ENCODE peak calls at places on chromosomes 6 and 20, in five cellular contexts. One of them, this sample, is unnamed.
A peak's percentile ranks its signal among the peaks of the same experiment; 100 is the strongest.

GRCh38 chr20:33947709-33948295 is 45.9 kb upstream of the RALY start:
- DNase-seq in nephron progenitor cell: peak; percentile 14
- DNase-seq in OCI-LY7: peak; percentile 87
- DNase-seq in foreskin fibroblast: no peak
- DNase-seq in Panc1: peak; percentile 5
- DNase-seq in this sample: peak; percentile 27

GRCh38 chr6:47414517-47415167 is 62.9 kb upstream of the CD2AP start:
- DNase-seq in nephron progenitor cell: no peak
- DNase-seq in OCI-LY7: peak; percentile 60
- DNase-seq in foreskin fibroblast: peak; percentile 16
- DNase-seq in Panc1: peak; percentile 18
- DNase-seq in this sample: peak; percentile 48

GRCh38 chr20:63977392-63978276 is 1.8 kb downstream of the SAMD10 start:
- DNase-seq in nephron progenitor cell: no peak
- DNase-seq in OCI-LY7: no peak
- DNase-seq in foreskin fibroblast: no peak
- DNase-seq in Panc1: no peak
- DNase-seq in this sample: peak; percentile 88

GRCh38 chr20:8121666-8122065 is 10.4 kb upstream of the PLCB1 start:
- DNase-seq in nephron progenitor cell: no peak
- DNase-seq in OCI-LY7: no peak
- DNase-seq in foreskin fibroblast: no peak
- DNase-seq in Panc1: no peak
- DNase-seq in this sample: no peak

GRCh38 chr6:156886409-156886808 is 109.2 kb downstream of the ARID1B start:
- DNase-seq in nephron progenitor cell: no peak
- DNase-seq in OCI-LY7: peak; percentile 60
- DNase-seq in foreskin fibroblast: no peak
- DNase-seq in Panc1: no peak
- DNase-seq in this sample: no peak

GRCh38 chr20:56003111-56003800 is 2.1 kb downstream of the CBLN4 start:
- DNase-seq in nephron progenitor cell: no peak
- DNase-seq in OCI-LY7: no peak
- DNase-seq in foreskin fibroblast: no peak
- DNase-seq in Panc1: no peak
- DNase-seq in this sample: no peak

GRCh38 chr6:119881416-119881815 is 531.9 kb upstream of the MAN1A1 start:
- DNase-seq in nephron progenitor cell: no peak
- DNase-seq in OCI-LY7: no peak
- DNase-seq in foreskin fibroblast: peak; percentile 9
- DNase-seq in Panc1: no peak
- DNase-seq in this sample: no peak

GRCh38 chr6:74222768-74223321 is 526.8 kb downstream of the CD109 start:
- DNase-seq in nephron progenitor cell: no peak
- DNase-seq in OCI-LY7: no peak
- DNase-seq in foreskin fibroblast: no peak
- DNase-seq in Panc1: no peak
- DNase-seq in this sample: peak; percentile 89

GRCh38 chr20:11581271-11581670 is 336.4 kb upstream of the BTBD3 start:
- DNase-seq in nephron progenitor cell: no peak
- DNase-seq in OCI-LY7: no peak
- DNase-seq in foreskin fibroblast: no peak
- DNase-seq in Panc1: no peak
- DNase-seq in this sample: no peak

GRCh38 chr6:143450453-143451362 is at the start of the genes ADAT2 and PEX3:
- DNase-seq in nephron progenitor cell: peak; percentile 93
- DNase-seq in OCI-LY7: peak; percentile 95
- DNase-seq in foreskin fibroblast: peak; percentile 95
- DNase-seq in Panc1: peak; percentile 55
- DNase-seq in this sample: peak; percentile 92

GRCh38 chr6:38715016-38715809 is at the start of gene DNAH8:
- DNase-seq in nephron progenitor cell: peak; percentile 27
- DNase-seq in OCI-LY7: no peak
- DNase-seq in foreskin fibroblast: no peak
- DNase-seq in Panc1: no peak
- DNase-seq in this sample: no peak

GRCh38 chr6:30037182-30037788 is 23.8 kb upstream of the POLR1H start:
- DNase-seq in nephron progenitor cell: no peak
- DNase-seq in OCI-LY7: peak; percentile 35
- DNase-seq in foreskin fibroblast: no peak
- DNase-seq in Panc1: no peak
- DNase-seq in this sample: peak; percentile 17

GRCh38 chr20:61860588-61860987 is 205.1 kb downstream of the TAF4 start:
- DNase-seq in nephron progenitor cell: no peak
- DNase-seq in OCI-LY7: no peak
- DNase-seq in foreskin fibroblast: no peak
- DNase-seq in Panc1: no peak
- DNase-seq in this sample: no peak
- TF ChIP-seq CTCF in nephron progenitor cell: no peak
- TF ChIP-seq CTCF in OCI-LY7: no peak
- TF ChIP-seq CTCF in foreskin fibroblast: no peak
- TF ChIP-seq CTCF in Panc1: no peak
- TF ChIP-seq CTCF in this sample: no peak

DNA sequence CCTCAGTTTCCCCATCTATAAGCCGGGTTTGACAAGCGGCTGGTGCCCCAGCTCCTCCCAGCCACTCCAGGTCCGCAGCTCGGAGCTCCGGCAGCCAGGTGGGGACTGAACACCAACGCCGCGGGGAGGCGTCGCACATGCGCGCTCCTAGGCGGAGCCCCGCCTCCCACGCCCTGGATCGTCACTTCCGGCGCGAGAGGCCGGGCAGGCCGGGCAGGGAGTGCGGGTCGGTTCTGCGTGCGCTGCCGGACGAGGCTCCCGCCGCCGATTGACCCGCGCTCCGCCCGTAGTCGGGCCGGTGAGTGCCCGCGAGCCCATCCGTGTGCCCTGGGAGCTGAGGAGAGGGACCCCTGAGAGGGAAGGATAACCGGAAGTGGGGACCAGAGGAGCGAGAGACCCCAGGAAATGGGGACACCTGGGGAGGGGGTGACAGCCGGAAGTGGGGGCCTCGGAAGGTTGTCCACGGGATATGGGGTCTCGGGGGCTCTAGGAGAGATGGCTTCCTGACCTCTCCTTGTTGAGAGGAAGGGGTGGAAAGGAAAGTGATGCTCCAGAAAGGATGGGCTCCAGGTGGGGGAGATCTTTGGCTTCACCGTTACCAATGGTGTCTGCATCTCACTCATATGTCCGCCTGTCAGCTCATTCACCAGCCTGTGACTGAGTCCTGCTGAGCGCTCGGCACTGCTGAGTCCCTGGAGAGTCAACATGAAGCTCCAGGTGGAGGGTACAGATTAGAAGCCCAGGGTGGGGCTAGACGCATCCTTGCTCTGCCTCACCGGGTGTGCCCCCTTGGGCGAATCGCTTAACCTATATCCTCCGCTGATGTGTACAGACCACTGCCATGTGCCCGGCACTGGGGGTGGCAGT is at the start of gene TTPAL:
- DNase-seq in nephron progenitor cell: peak; percentile 87
- DNase-seq in OCI-LY7: peak; percentile 95
- DNase-seq in foreskin fibroblast: peak; percentile 81
- DNase-seq in Panc1: peak; percentile 55
- DNase-seq in this sample: peak; percentile 82
- TF ChIP-seq CTCF in nephron progenitor cell: no peak
- TF ChIP-seq CTCF in OCI-LY7: peak; percentile 46
- TF ChIP-seq CTCF in foreskin fibroblast: peak; percentile 39
- TF ChIP-seq CTCF in Panc1: no peak
- TF ChIP-seq CTCF in this sample: peak; percentile 38

DNA sequence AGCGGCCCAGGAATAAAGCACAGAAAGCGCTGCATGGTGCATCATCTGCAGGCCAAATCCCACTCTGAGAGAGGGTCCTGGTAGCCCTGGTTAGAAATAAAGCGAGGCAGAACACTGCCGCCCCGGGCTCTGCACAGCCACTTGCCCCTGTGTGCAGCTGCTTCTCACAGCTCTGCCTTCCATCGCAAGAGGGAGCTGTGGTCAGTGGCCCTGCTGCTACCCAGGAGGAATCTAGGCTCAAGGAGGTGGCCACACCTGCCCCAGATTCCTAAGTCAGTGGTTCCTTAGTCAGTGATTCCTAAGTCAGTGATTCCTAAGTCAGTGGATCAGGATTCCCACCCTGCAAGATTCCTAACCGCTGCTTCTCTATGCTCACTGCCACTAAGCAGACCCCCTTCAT is 8.8 kb downstream of the CDH4 start:
- DNase-seq in nephron progenitor cell: no peak
- DNase-seq in OCI-LY7: no peak
- DNase-seq in foreskin fibroblast: no peak
- DNase-seq in Panc1: no peak
- DNase-seq in this sample: no peak
- TF ChIP-seq CTCF in nephron progenitor cell: no peak
- TF ChIP-seq CTCF in OCI-LY7: no peak
- TF ChIP-seq CTCF in foreskin fibroblast: peak; percentile 21
- TF ChIP-seq CTCF in Panc1: peak; percentile 61
- TF ChIP-seq CTCF in this sample: no peak

DNA sequence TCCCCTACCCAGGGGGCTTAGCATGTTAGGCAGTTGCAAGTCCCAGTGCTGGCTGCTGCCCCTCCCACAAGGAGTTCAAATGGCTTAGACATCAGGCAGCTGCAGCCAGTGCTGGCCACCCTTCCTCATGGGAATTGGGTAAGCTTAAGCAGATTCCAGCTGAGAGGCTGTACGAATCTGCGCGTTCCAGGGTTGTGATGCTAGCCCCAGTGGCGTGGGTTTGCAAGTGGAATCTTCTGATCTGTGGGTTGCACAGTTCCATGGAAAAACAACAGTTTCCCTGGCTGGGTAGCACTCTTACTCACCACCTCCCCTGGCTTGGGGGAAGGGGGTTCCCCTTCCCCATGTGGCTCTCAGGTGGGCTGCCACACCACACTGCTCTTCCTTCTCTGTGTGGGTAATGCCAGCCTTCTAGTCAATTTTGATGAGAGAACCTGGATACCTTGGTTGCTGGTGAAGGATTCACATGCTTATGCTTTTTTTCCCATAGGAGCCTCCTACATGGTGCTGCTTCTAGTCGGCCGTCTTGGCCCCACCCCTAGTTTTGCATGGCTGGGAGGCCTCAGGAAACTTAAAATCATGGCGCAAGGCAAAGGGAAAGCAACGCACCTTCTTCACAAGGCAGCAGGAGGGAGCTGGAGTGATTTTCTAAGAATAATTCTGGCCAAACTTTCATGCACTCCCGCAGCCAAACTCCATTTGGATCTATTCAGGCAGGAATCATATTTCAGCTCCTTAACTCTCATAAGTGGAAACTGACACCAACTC is 13.0 kb downstream of the DYNLT2 start:
- DNase-seq in nephron progenitor cell: peak; percentile 3
- DNase-seq in OCI-LY7: no peak
- DNase-seq in foreskin fibroblast: peak; percentile 17
- DNase-seq in Panc1: no peak
- DNase-seq in this sample: no peak
- TF ChIP-seq CTCF in nephron progenitor cell: no peak
- TF ChIP-seq CTCF in OCI-LY7: no peak
- TF ChIP-seq CTCF in foreskin fibroblast: no peak
- TF ChIP-seq CTCF in Panc1: no peak
- TF ChIP-seq CTCF in this sample: no peak

GRCh38 chr6:158468666-158469065 is 91.2 kb upstream of the TMEM181 start:
- DNase-seq in nephron progenitor cell: no peak
- DNase-seq in OCI-LY7: no peak
- DNase-seq in foreskin fibroblast: no peak
- DNase-seq in Panc1: no peak
- DNase-seq in this sample: no peak
- TF ChIP-seq CTCF in nephron progenitor cell: no peak
- TF ChIP-seq CTCF in OCI-LY7: peak; percentile 20
- TF ChIP-seq CTCF in foreskin fibroblast: no peak
- TF ChIP-seq CTCF in Panc1: peak; percentile 38
- TF ChIP-seq CTCF in this sample: no peak

DNA sequence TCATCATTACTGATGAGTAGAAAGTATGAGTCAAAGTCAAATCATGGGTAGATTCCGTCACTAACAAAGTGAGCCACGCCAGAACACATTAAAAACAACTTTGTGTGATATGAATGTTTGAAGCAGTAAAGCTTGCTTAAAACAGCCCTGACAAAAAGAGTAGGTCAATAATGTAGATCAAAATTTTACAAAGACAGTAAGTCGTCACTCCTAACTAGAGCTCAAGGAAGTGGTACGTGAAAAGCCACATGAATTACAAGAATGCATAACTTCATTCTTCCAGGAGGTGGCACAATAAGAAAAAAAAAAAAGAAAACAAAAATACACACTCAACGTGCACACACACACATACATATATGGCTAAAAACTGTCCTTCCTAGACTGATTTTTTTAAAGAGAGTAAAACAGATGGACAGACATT is 69.9 kb downstream of the HACE1 start:
- DNase-seq in nephron progenitor cell: no peak
- DNase-seq in OCI-LY7: peak; percentile 48
- DNase-seq in foreskin fibroblast: peak; percentile 41
- DNase-seq in Panc1: peak; percentile 22
- DNase-seq in this sample: peak; percentile 55
- TF ChIP-seq CTCF in nephron progenitor cell: peak; percentile 32
- TF ChIP-seq CTCF in OCI-LY7: peak; percentile 85
- TF ChIP-seq CTCF in foreskin fibroblast: no peak
- TF ChIP-seq CTCF in Panc1: peak; percentile 63
- TF ChIP-seq CTCF in this sample: peak; percentile 27

GRCh38 chr6:138401960-138402832 is 1.8 kb upstream of the HEBP2 start:
- DNase-seq in nephron progenitor cell: no peak
- DNase-seq in OCI-LY7: no peak
- DNase-seq in foreskin fibroblast: no peak
- DNase-seq in Panc1: no peak
- DNase-seq in this sample: no peak

GRCh38 chr6:138402833-138403187 is 1.2 kb upstream of the HEBP2 start:
- DNase-seq in nephron progenitor cell: no peak
- DNase-seq in OCI-LY7: no peak
- DNase-seq in foreskin fibroblast: no peak
- DNase-seq in Panc1: no peak
- DNase-seq in this sample: no peak

GRCh38 chr6:138403801-138404665 is at the start of gene HEBP2:
- DNase-seq in nephron progenitor cell: peak; percentile 97
- DNase-seq in OCI-LY7: peak; percentile 97
- DNase-seq in foreskin fibroblast: peak; percentile 82
- DNase-seq in Panc1: peak; percentile 36
- DNase-seq in this sample: peak; percentile 65

GRCh38 chr6:138404666-138405337 is 779 bp downstream of the HEBP2 start:
- DNase-seq in nephron progenitor cell: peak; percentile 33
- DNase-seq in OCI-LY7: peak; percentile 58
- DNase-seq in foreskin fibroblast: no peak
- DNase-seq in Panc1: no peak
- DNase-seq in this sample: no peak

DNA sequence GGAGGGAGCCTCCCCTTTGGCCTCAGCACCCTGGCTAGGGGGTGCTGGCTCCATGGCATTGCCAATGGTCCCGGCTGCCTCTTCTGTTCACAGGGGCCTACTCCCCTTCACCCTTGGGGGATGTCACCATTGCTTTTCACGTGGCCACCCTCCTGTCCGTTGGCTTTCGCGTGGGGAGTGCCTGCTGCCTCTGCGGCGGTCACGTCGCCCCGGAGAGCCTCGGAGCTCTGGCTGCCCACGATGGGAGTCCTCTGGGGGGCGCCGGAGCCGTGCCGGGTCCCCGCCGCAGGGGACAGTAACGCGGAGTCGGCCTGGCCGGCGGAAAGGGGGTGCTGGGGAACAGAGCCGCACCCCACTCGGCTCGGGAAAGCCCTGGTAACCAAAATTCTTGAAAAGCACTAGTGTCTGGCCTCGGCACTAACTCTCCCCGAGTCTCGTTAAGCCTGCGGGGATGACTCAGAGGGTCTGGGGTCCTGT is 661 bp upstream of the HEBP2 start:
- DNase-seq in nephron progenitor cell: peak; percentile 54
- DNase-seq in OCI-LY7: peak; percentile 36
- DNase-seq in foreskin fibroblast: no peak
- DNase-seq in Panc1: no peak
- DNase-seq in this sample: no peak
- TF ChIP-seq CTCF in nephron progenitor cell: no peak
- TF ChIP-seq CTCF in OCI-LY7: no peak
- TF ChIP-seq CTCF in foreskin fibroblast: peak; percentile 19
- TF ChIP-seq CTCF in Panc1: no peak
- TF ChIP-seq CTCF in this sample: peak; percentile 26

This sample was measured in IMR-90.